ENCODE peak calls at places on chromosomes 13 and 19, in four cellular contexts. One of them, this sample, is unnamed.
A peak's percentile ranks its signal among the peaks of the same experiment; 100 is the strongest.

GRCh38 chr13:25232937-25233515 is 54.3 kb downstream of the MTMR6 start:
- DNase-seq in foreskin fibroblast: no peak
- DNase-seq in CD8-positive, alpha-beta T cell: no peak
- DNase-seq in H54: no peak
- DNase-seq in this sample: no peak

GRCh38 chr19:1261863-1262686 is 7.1 kb upstream of the CIRBP start:
- DNase-seq in foreskin fibroblast: no peak
- DNase-seq in CD8-positive, alpha-beta T cell: no peak
- DNase-seq in H54: no peak
- DNase-seq in this sample: no peak

GRCh38 chr13:37602743-37603381 is 4.3 kb upstream of the POSTN start:
- DNase-seq in foreskin fibroblast: no peak
- DNase-seq in CD8-positive, alpha-beta T cell: no peak
- DNase-seq in H54: no peak
- DNase-seq in this sample: no peak

GRCh38 chr13:28464861-28465260 is 30.1 kb downstream of the FLT1 start:
- DNase-seq in foreskin fibroblast: no peak
- DNase-seq in CD8-positive, alpha-beta T cell: no peak
- DNase-seq in H54: no peak
- DNase-seq in this sample: no peak

GRCh38 chr19:19568802-19569756 is 31.0 kb downstream of the CILP2 start:
- DNase-seq in foreskin fibroblast: peak; percentile 57
- DNase-seq in CD8-positive, alpha-beta T cell: no peak
- DNase-seq in H54: peak; percentile 81
- DNase-seq in this sample: no peak

GRCh38 chr19:7930765-7931164 is 4.8 kb upstream of the CTXN1 start:
- DNase-seq in foreskin fibroblast: no peak
- DNase-seq in CD8-positive, alpha-beta T cell: no peak
- DNase-seq in H54: no peak
- DNase-seq in this sample: no peak

GRCh38 chr13:46751811-46752635 is 44.9 kb downstream of the ESD start:
- DNase-seq in foreskin fibroblast: no peak
- DNase-seq in CD8-positive, alpha-beta T cell: peak; percentile 44
- DNase-seq in H54: no peak
- DNase-seq in this sample: no peak

GRCh38 chr13:94198666-94199065 is 280.8 kb downstream of the DCT start:
- DNase-seq in foreskin fibroblast: no peak
- DNase-seq in CD8-positive, alpha-beta T cell: no peak
- DNase-seq in H54: no peak
- DNase-seq in this sample: no peak

GRCh38 chr19:8361921-8362793 is 1.8 kb upstream of the ANGPTL4 start:
- DNase-seq in foreskin fibroblast: peak; percentile 99
- DNase-seq in CD8-positive, alpha-beta T cell: no peak
- DNase-seq in H54: peak; percentile 94
- DNase-seq in this sample: peak; percentile 98

GRCh38 chr19:37654525-37654832 is 786 bp downstream of the ZFP30 start:
- DNase-seq in foreskin fibroblast: peak; percentile 12
- DNase-seq in CD8-positive, alpha-beta T cell: no peak
- DNase-seq in H54: no peak
- DNase-seq in this sample: no peak

GRCh38 chr13:80336335-80336734 is 4.6 kb downstream of the SPRY2 start:
- DNase-seq in foreskin fibroblast: no peak
- DNase-seq in CD8-positive, alpha-beta T cell: no peak
- DNase-seq in H54: no peak
- DNase-seq in this sample: no peak

GRCh38 chr13:33970746-33971145 is 152.8 kb downstream of the RFC3 start:
- DNase-seq in foreskin fibroblast: no peak
- DNase-seq in CD8-positive, alpha-beta T cell: no peak
- DNase-seq in H54: no peak
- DNase-seq in this sample: no peak

GRCh38 chr13:66491241-66491640 is 738.9 kb downstream of the PCDH9 start:
- DNase-seq in foreskin fibroblast: no peak
- DNase-seq in CD8-positive, alpha-beta T cell: no peak
- DNase-seq in H54: no peak
- DNase-seq in this sample: no peak

GRCh38 chr19:16327911-16328823 is 3.5 kb downstream of the KLF2 start:
- DNase-seq in foreskin fibroblast: peak; percentile 80
- DNase-seq in CD8-positive, alpha-beta T cell: peak; percentile 60
- DNase-seq in H54: no peak
- DNase-seq in this sample: peak; percentile 94

GRCh38 chr13:113958373-113958772 is 15.5 kb downstream of the C13orf46 start:
- DNase-seq in foreskin fibroblast: no peak
- DNase-seq in CD8-positive, alpha-beta T cell: no peak
- DNase-seq in H54: no peak
- DNase-seq in this sample: no peak

GRCh38 chr19:45514376-45515051 is 7.2 kb downstream of the VASP start:
- DNase-seq in foreskin fibroblast: no peak
- DNase-seq in CD8-positive, alpha-beta T cell: no peak
- DNase-seq in H54: no peak
- DNase-seq in this sample: no peak

GRCh38 chr13:99386495-99386894 is 79.3 kb upstream of the GPR183 start:
- DNase-seq in foreskin fibroblast: no peak
- DNase-seq in CD8-positive, alpha-beta T cell: peak; percentile 10
- DNase-seq in H54: no peak
- DNase-seq in this sample: peak; percentile 49

GRCh38 chr19:54452626-54453025 is 3.6 kb downstream of the LENG8 start:
- DNase-seq in foreskin fibroblast: no peak
- DNase-seq in CD8-positive, alpha-beta T cell: no peak
- DNase-seq in H54: no peak
- DNase-seq in this sample: no peak

GRCh38 chr19:35796645-35797542 is 15.8 kb downstream of the PRODH2 start:
- DNase-seq in foreskin fibroblast: no peak
- DNase-seq in CD8-positive, alpha-beta T cell: no peak
- DNase-seq in H54: no peak
- DNase-seq in this sample: no peak

GRCh38 chr13:19592657-19593175 is 31.4 kb upstream of the TPTE2 start:
- DNase-seq in foreskin fibroblast: no peak
- DNase-seq in CD8-positive, alpha-beta T cell: no peak
- DNase-seq in H54: no peak
- DNase-seq in this sample: no peak

GRCh38 chr19:41616785-41617621 is 9.9 kb downstream of the CEACAM4 start:
- DNase-seq in foreskin fibroblast: peak; percentile 9
- DNase-seq in CD8-positive, alpha-beta T cell: no peak
- DNase-seq in H54: peak; percentile 23
- DNase-seq in this sample: no peak

GRCh38 chr19:18502633-18503294 is 19.1 kb downstream of the ELL start:
- DNase-seq in foreskin fibroblast: no peak
- DNase-seq in CD8-positive, alpha-beta T cell: no peak
- DNase-seq in H54: no peak
- DNase-seq in this sample: no peak

GRCh38 chr19:10295847-10296591 is 6.3 kb downstream of the ICAM5 start:
- DNase-seq in foreskin fibroblast: no peak
- DNase-seq in CD8-positive, alpha-beta T cell: no peak
- DNase-seq in H54: no peak
- DNase-seq in this sample: no peak

GRCh38 chr13:35876601-35877000 is 254.6 kb downstream of the DCLK1 start:
- DNase-seq in foreskin fibroblast: no peak
- DNase-seq in CD8-positive, alpha-beta T cell: no peak
- DNase-seq in H54: no peak
- DNase-seq in this sample: no peak

GRCh38 chr13:67408823-67409222 is 178.7 kb upstream of the PCDH9 start:
- DNase-seq in foreskin fibroblast: no peak
- DNase-seq in CD8-positive, alpha-beta T cell: no peak
- DNase-seq in H54: no peak
- DNase-seq in this sample: no peak

GRCh38 chr19:35513231-35513974 is at the start of gene DMKN:
- DNase-seq in foreskin fibroblast: peak; percentile 83
- DNase-seq in CD8-positive, alpha-beta T cell: no peak
- DNase-seq in H54: peak; percentile 87
- DNase-seq in this sample: no peak

GRCh38 chr19:801861-802496 is 4.7 kb downstream of the PTBP1 start:
- DNase-seq in foreskin fibroblast: no peak
- DNase-seq in CD8-positive, alpha-beta T cell: no peak
- DNase-seq in H54: no peak
- DNase-seq in this sample: peak; percentile 82

GRCh38 chr19:19997656-19998268 is 41.5 kb downstream of the ZNF682 start:
- DNase-seq in foreskin fibroblast: no peak
- DNase-seq in CD8-positive, alpha-beta T cell: peak; percentile 34
- DNase-seq in H54: peak; percentile 11
- DNase-seq in this sample: peak; percentile 69